ENCODE peak calls at places on chromosomes 11 and 22, in seven cellular contexts. D is SK-N-SH, Q is cardiac fibroblast, T is body of pancreas, O is stomach, I is kidney, R is sigmoid colon. G is an unnamed sample.

GRCh38 chr22:38824587-38824986 is 19.2 kb downstream of the NPTXR start:
- DNase-seq in O (peak; percentile 44), Q (peak; percentile 80), R (peak; percentile 50), D (no peak), I (peak; percentile 74), T (peak; percentile 45), G (peak; percentile 27)

GRCh38 chr11:9765320-9766101 is 101.6 kb downstream of the SWAP70 start:
- DNase-seq in I (peak; percentile 87), O (no peak), Q (peak; percentile 97), T (peak; percentile 63), D (no peak), R (peak; percentile 82), G (no peak)

GRCh38 chr22:36331306-36331911 is 56.4 kb downstream of the MYH9 start:
- DNase-seq in I (peak; percentile 95), Q (peak; percentile 97), O (peak; percentile 79), T (peak; percentile 87), R (peak; percentile 96), D (peak; percentile 57), G (peak; percentile 74)

GRCh38 chr11:65491614-65492386 is 7.0 kb upstream of the MALAT1 start:
- DNase-seq in O (peak; percentile 86), D (no peak), Q (peak; percentile 97), I (peak; percentile 95), R (peak; percentile 94), T (peak; percentile 89), G (no peak)

GRCh38 chr11:44775366-44776356 is 48.9 kb downstream of the TSPAN18 start:
- DNase-seq in O (peak; percentile 64), Q (peak; percentile 47), R (peak; percentile 81), T (peak; percentile 57), D (peak; percentile 69), I (no peak), G (peak; percentile 20)

GRCh38 chr11:126716456-126717083 is 284.0 kb downstream of the KIRREL3 start:
- DNase-seq in T (peak; percentile 59), R (no peak), D (peak; percentile 75), I (no peak), O (peak; percentile 67), Q (peak; percentile 39), G (peak; percentile 39)

GRCh38 chr11:86910592-86910991 is 44.6 kb downstream of the FZD4 start:
- DNase-seq in R (no peak), T (no peak), I (no peak), O (no peak), Q (peak; percentile 18), D (no peak), G (no peak)

GRCh38 chr11:15229069-15229468 is 114.3 kb downstream of the INSC start:
- DNase-seq in D (no peak), I (no peak), O (no peak), T (no peak), Q (peak; percentile 25), R (no peak), G (no peak)

GRCh38 chr22:27892064-27892463 is 27.0 kb downstream of the PITPNB start:
- DNase-seq in O (no peak), Q (no peak), I (no peak), R (no peak), D (no peak), T (no peak), G (no peak)

GRCh38 chr11:46216765-46217089 is 60.7 kb upstream of the CREB3L1 start:
- DNase-seq in O (no peak), Q (no peak), D (no peak), I (no peak), T (no peak), R (no peak), G (no peak)

GRCh38 chr11:126720539-126721235 is 279.9 kb downstream of the KIRREL3 start:
- DNase-seq in I (no peak), D (no peak), T (no peak), O (no peak), Q (no peak), R (no peak), G (no peak)

GRCh38 chr11:64667154-64667745 is 55.7 kb downstream of the NRXN2 start:
- DNase-seq in D (no peak), Q (no peak), T (no peak), O (no peak), R (no peak), I (no peak), G (no peak)

GRCh38 chr11:24373516-24373915 is 123.3 kb upstream of the LUZP2 start:
- DNase-seq in R (no peak), D (no peak), T (no peak), Q (no peak), O (no peak), I (no peak), G (no peak)

GRCh38 chr22:39908737-39909136 is 7.9 kb downstream of the GRAP2 start:
- DNase-seq in I (no peak), Q (peak; percentile 24), T (no peak), O (no peak), D (no peak), R (no peak), G (no peak)

GRCh38 chr22:23500508-23501208 is 79.4 kb downstream of the IGLL1 start:
- DNase-seq in Q (no peak), D (peak; percentile 87), I (peak; percentile 20), O (no peak), T (no peak), R (peak; percentile 35), G (no peak)

GRCh38 chr11:43706631-43707030 is 26.1 kb downstream of the HSD17B12 start:
- DNase-seq in T (no peak), D (no peak), Q (no peak), I (no peak), R (no peak), O (no peak), G (no peak)

GRCh38 chr11:43709689-43710088 is 29.2 kb downstream of the HSD17B12 start:
- DNase-seq in I (no peak), D (no peak), T (no peak), Q (no peak), R (no peak), O (no peak), G (no peak)

GRCh38 chr11:43712676-43713075 is 32.1 kb downstream of the HSD17B12 start:
- DNase-seq in O (no peak), Q (no peak), D (no peak), R (no peak), I (no peak), T (no peak), G (no peak)

DNA sequence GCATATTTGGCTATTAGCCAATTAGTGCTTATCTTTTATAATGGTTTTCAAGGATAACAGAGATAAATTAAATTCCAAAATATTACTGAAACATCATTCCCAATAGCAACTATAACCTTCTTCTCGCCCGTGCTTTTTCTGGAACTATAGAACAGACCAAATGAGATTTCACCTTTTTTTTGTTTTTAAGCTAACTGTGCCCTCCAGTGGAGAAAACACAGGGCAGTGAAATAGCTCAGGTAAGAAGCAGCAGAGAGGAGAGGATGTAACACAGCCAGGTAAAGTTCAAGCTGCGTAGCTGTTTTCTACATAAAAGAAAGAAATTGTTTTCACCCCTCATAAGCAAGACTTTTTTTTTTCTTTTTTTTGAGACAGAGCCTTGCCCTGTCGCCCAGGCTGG is 28.2 kb downstream of the HSD17B12 start:
- DNase-seq in O (no peak), Q (peak; percentile 18), I (no peak), D (peak; percentile 30), T (no peak), R (no peak), G (no peak)
- TF ChIP-seq CTCF in O (peak; percentile 20), Q (no peak), I (peak; percentile 30), D (peak; percentile 38), T (peak; percentile 15), R (no peak), G (no peak)

GRCh38 chr22:50275181-50276055 is 5.2 kb upstream of the MAPK11 start:
- DNase-seq in Q (no peak), T (no peak), I (no peak), O (no peak), R (no peak), D (no peak), G (no peak)

GRCh38 chr22:50276143-50276542 is 6.0 kb upstream of the MAPK11 start:
- DNase-seq in I (peak; percentile 91), Q (peak; percentile 56), O (peak; percentile 81), R (peak; percentile 87), D (peak; percentile 79), T (peak; percentile 50), G (no peak)

GRCh38 chr22:50271519-50271970 is 1.4 kb upstream of the MAPK11 start:
- DNase-seq in Q (peak; percentile 56), O (peak; percentile 77), I (no peak), D (peak; percentile 93), T (peak; percentile 51), R (no peak), G (no peak)

GRCh38 chr22:50272103-50272782 is 2.1 kb upstream of the MAPK11 start:
- DNase-seq in R (no peak), Q (no peak), T (no peak), I (no peak), O (no peak), D (peak; percentile 48), G (no peak)

DNA sequence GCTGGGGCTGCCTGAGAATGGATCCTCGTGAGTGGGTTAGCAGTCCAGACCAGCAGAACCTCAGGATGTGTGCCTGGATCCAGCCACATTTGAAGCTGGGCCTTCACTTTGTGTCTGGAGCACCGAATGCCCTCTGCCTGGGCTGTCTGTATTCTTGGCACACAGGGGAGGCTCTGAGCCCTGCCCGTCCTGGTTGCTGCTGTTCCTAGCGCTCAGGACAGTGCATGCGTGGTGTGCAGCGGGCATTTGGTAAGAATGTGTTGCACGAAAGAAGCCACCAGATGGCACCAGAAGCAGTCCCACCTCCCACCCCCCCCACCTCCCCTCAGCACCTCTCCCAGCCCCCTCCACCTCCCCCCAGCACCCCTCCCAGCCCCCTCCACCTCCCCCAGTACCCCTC is 4.1 kb upstream of the MAPK11 start:
- DNase-seq in T (peak; percentile 71), D (peak; percentile 90), R (no peak), Q (peak; percentile 51), I (no peak), O (peak; percentile 66), G (peak; percentile 37)
- TF ChIP-seq CTCF in T (peak; percentile 32), D (peak; percentile 39), R (peak; percentile 31), Q (peak; percentile 13), I (peak; percentile 40), O (peak; percentile 41), G (peak; percentile 36)

GRCh38 chr11:92227233-92227593 is 2.6 kb downstream of the FAT3 start:
- DNase-seq in Q (no peak), R (no peak), T (no peak), O (no peak), I (no peak), D (peak; percentile 49), G (no peak)

GRCh38 chr11:92225206-92225562 is 566 bp downstream of the FAT3 start:
- DNase-seq in I (peak; percentile 69), R (no peak), Q (no peak), D (no peak), T (no peak), O (no peak), G (no peak)

GRCh38 chr11:92224394-92225205 is at the start of gene FAT3:
- DNase-seq in O (no peak), I (peak; percentile 89), Q (peak; percentile 37), T (peak; percentile 6), D (peak; percentile 83), R (peak; percentile 68), G (no peak)

GRCh38 chr11:92226331-92227232 is 2.0 kb downstream of the FAT3 start:
- DNase-seq in O (no peak), I (peak; percentile 81), T (no peak), D (peak; percentile 65), R (no peak), Q (peak; percentile 3), G (no peak)

GRCh38 chr11:92225563-92226308 is 1.1 kb downstream of the FAT3 start:
- DNase-seq in D (peak; percentile 71), Q (peak; percentile 11), I (peak; percentile 79), T (no peak), R (peak; percentile 64), O (no peak), G (no peak)
- TF ChIP-seq CTCF in D (peak; percentile 53), Q (no peak), I (no peak), T (no peak), R (no peak), O (no peak), G (no peak)

GRCh38 chr11:102293873-102294601 is 23.2 kb upstream of the BIRC3 start:
- DNase-seq in D (no peak), R (no peak), I (no peak), O (no peak), T (peak; percentile 45), Q (peak; percentile 77), G (no peak)
- TF ChIP-seq CTCF in D (peak; percentile 70), R (peak; percentile 56), I (peak; percentile 74), O (peak; percentile 66), T (peak; percentile 73), Q (peak; percentile 71), G (peak; percentile 75)